ENCODE peak calls at places on chromosomes 5 and 9, in ten cellular contexts. T is CD8-positive, alpha-beta T cell; F is heart left ventricle; J is Panc1; L is Peyer's patch; G is upper lobe of right lung; P is H9; C is ovary; N is right atrium auricular region; A is psoas muscle. V is an unnamed sample.

GRCh38 chr9:136916330-136917184 is 28.0 kb downstream of the FBXW5 start:
- DNase-seq in T (no peak), F (no peak), J (no peak), L (no peak), G (no peak), P (peak; percentile 21), C (no peak), N (no peak), A (no peak), V (no peak)

GRCh38 chr5:41925555-41925946 is 470 bp downstream of the FBXO4 start:
- DNase-seq in T (peak; percentile 6), F (no peak), J (no peak), L (peak; percentile 22), G (no peak), P (no peak), C (no peak), N (peak; percentile 67), A (peak; percentile 67), V (no peak)

GRCh38 chr5:684771-685216 is 8.4 kb downstream of the TPPP start:
- DNase-seq in T (no peak), F (no peak), J (no peak), L (peak; percentile 4), G (peak; percentile 59), P (peak; percentile 22), C (no peak), N (no peak), A (no peak), V (no peak)

GRCh38 chr9:129761293-129761900 is 8.6 kb upstream of the PTGES start:
- DNase-seq in T (no peak), F (peak; percentile 84), J (no peak), L (no peak), G (no peak), P (no peak), C (peak; percentile 72), N (peak; percentile 73), A (no peak), V (no peak)

GRCh38 chr9:114888599-114888998 is 41.8 kb downstream of the TNFSF8 start:
- DNase-seq in T (no peak), F (no peak), J (no peak), L (no peak), G (no peak), P (no peak), C (no peak), N (no peak), A (no peak), V (no peak)

GRCh38 chr9:12818431-12819000 is 43.7 kb downstream of the LURAP1L start:
- DNase-seq in T (no peak), F (no peak), J (no peak), L (no peak), G (no peak), P (peak; percentile 32), C (no peak), N (no peak), A (no peak), V (no peak)

GRCh38 chr9:30995951-30996738 is 1388.3 kb upstream of the ACO1 start:
- DNase-seq in T (no peak), F (no peak), J (no peak), L (no peak), G (no peak), P (no peak), C (no peak), N (no peak), A (no peak), V (no peak)

GRCh38 chr5:2684606-2685005 is 66.9 kb downstream of the IRX2 start:
- DNase-seq in T (no peak), F (no peak), J (no peak), L (no peak), G (no peak), P (no peak), C (no peak), N (no peak), A (no peak), V (no peak)

GRCh38 chr9:81669011-81669739 is 20.2 kb downstream of the TLE1 start:
- DNase-seq in T (no peak), F (no peak), J (no peak), L (peak; percentile 60), G (no peak), P (no peak), C (no peak), N (no peak), A (no peak), V (no peak)
- H3K27ac ChIP-seq in T (no peak overlapping the region), F (no peak overlapping the region), J (no peak overlapping the region), L (no peak overlapping the region), G (no peak overlapping the region), P (no peak overlapping the region), C (no peak overlapping the region), N (no peak overlapping the region), A (peak overlapping the region; percentile 42), V (no peak overlapping the region)

DNA sequence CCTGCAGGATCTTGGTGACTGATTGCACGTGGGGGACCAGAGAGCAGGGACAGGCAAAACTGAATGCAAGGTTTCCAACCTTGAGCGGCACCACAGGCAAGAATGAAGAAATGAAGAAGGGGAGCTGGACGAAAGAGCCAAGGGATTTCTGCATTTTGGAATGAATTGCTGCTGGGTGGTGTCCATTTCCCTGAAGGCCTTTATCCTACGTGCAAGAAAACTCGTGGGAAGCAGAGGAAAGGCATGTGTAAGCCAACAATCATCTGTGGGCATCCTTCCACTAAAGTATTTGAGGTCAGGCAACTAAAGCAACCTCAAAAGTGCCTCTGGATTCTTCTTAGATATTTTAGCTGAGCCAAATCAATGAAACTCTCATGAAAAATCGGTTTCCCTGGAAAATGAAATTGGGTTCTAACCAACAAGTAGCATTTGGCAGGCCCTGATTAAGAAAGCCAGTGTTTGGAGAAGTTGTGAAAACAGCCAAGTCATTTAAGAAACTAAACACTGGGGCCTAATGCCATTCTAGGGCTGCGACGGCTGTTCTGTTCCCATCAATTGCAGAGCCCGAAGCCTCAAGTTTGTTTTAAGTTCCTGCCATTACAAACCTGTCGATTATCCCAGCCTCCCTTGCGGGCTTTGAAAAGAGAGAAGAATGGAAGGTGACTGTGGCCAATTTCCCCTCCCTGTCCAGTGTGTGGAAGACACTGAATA is 4.7 kb upstream of the TGFBI start:
- DNase-seq in T (no peak), F (no peak), J (no peak), L (no peak), G (no peak), P (no peak), C (no peak), N (no peak), A (no peak), V (no peak)
- H3K4me1 ChIP-seq in T (no peaks in the 10 kb centered on the region), F (peaks cover 84% of the 10 kb centered on the region), J (peaks cover 2% of the 10 kb centered on the region), L (no peaks in the 10 kb centered on the region), G (peaks cover 35% of the 10 kb centered on the region), P (no peaks in the 10 kb centered on the region), C (peaks cover 4% of the 10 kb centered on the region), N (no peaks in the 10 kb centered on the region), A (peaks cover 17% of the 10 kb centered on the region), V (no peaks in the 10 kb centered on the region)

GRCh38 chr9:26809795-26810194 is 82.8 kb downstream of the CAAP1 start:
- DNase-seq in T (no peak), F (no peak), J (no peak), L (no peak), G (no peak), P (no peak), C (no peak), N (no peak), A (no peak), V (no peak)
- H3K27ac ChIP-seq in T (no peak overlapping the region), F (no peak overlapping the region), J (no peak overlapping the region), L (no peak overlapping the region), G (no peak overlapping the region), P (no peak overlapping the region), C (no peak overlapping the region), N (no peak overlapping the region), A (no peak overlapping the region), V (no peak overlapping the region)

GRCh38 chr9:127539259-127539981 is 72.7 kb upstream of the STXBP1 start:
- DNase-seq in T (no peak), F (no peak), J (no peak), L (no peak), G (no peak), P (no peak), C (no peak), N (no peak), A (no peak), V (no peak)

GRCh38 chr9:127537014-127537413 is 75.1 kb upstream of the STXBP1 start:
- DNase-seq in T (no peak), F (no peak), J (no peak), L (no peak), G (no peak), P (no peak), C (no peak), N (no peak), A (no peak), V (no peak)

GRCh38 chr9:127536499-127536898 is 75.6 kb upstream of the STXBP1 start:
- DNase-seq in T (no peak), F (no peak), J (no peak), L (no peak), G (no peak), P (no peak), C (no peak), N (no peak), A (no peak), V (no peak)

GRCh38 chr9:127538849-127539258 is 73.2 kb upstream of the STXBP1 start:
- DNase-seq in T (no peak), F (no peak), J (no peak), L (no peak), G (no peak), P (no peak), C (no peak), N (no peak), A (no peak), V (no peak)

DNA sequence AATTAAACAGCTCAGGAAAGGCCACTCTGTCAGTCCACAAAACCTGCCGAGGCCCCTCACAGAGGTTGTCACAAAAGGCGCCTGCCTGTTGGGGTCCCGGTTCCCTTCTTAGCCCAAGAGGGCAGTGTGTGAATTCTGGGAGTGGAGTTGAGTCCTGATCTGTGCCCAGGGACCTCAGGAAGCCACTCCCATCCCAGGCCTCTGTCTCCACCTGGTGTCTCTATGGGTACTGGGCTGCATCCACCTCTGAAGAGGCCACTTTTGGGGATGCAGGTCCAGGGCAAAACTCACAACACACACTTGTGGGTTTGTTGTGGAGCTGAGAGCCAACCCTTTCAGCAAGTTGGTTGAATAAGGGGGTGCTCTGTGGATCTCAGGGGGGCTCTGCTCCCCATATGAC is 74.3 kb upstream of the STXBP1 start:
- DNase-seq in T (no peak), F (no peak), J (no peak), L (no peak), G (no peak), P (peak; percentile 71), C (no peak), N (no peak), A (no peak), V (no peak)
- H3K4me1 ChIP-seq in T (no peaks in the 10 kb centered on the region), F (peaks cover 81% of the 10 kb centered on the region), J (peaks cover 71% of the 10 kb centered on the region), L (no peaks in the 10 kb centered on the region), G (peaks cover 80% of the 10 kb centered on the region), P (no peaks in the 10 kb centered on the region), C (peaks cover 37% of the 10 kb centered on the region), N (no peaks in the 10 kb centered on the region), A (peaks cover 7% of the 10 kb centered on the region), V (peaks cover 18% of the 10 kb centered on the region)

DNA sequence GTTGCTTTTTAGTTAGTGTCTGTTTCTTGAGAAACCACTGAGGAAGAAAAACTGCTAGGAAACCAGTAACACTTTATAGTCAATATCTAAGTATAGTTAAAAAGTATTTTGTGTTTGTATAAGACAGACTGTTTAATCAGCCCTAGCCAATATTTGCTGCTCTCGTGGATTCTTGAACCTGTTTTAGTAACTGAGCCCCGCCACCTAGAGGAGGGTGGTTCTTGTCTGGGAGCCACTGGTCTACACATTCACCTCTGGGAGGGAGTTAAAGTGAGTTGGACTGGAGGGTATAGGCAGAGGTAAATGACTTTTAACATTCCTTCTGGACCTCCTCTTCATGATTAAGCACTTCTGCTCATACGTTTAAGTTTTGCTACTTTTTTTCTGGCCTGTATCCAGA is 117.2 kb downstream of the SPATA31D1 start:
- DNase-seq in T (no peak), F (no peak), J (no peak), L (no peak), G (no peak), P (no peak), C (no peak), N (no peak), A (no peak), V (no peak)
- H3K27ac ChIP-seq in T (no peak overlapping the region), F (no peak overlapping the region), J (no peak overlapping the region), L (no peak overlapping the region), G (no peak overlapping the region), P (no peak overlapping the region), C (no peak overlapping the region), N (no peak overlapping the region), A (no peak overlapping the region), V (no peak overlapping the region)